ENCODE peak calls at places on chromosome 19, in nine cellular contexts. H, D, P, T, E, M, U, A and G are unnamed samples.

GRCh38 chr19:43467730-43468129 is 2.3 kb upstream of the LYPD3 start:
- DNase-seq in H (no peak), D (no peak), P (no peak), T (no peak), E (no peak), M (no peak), U (peak; percentile 70), A (no peak), G (no peak)

GRCh38 chr19:33456845-33457220 is 64.8 kb downstream of the PEPD start:
- DNase-seq in H (no peak), D (no peak), P (no peak), T (no peak), E (no peak), M (no peak), U (no peak), A (no peak), G (no peak)

GRCh38 chr19:18684642-18684993 is 1.1 kb downstream of the CRTC1 start:
- DNase-seq in H (no peak), D (no peak), P (no peak), T (no peak), E (no peak), M (no peak), U (no peak), A (no peak), G (no peak)

GRCh38 chr19:10086032-10086903 is at the start of gene SHFL:
- DNase-seq in H (peak; percentile 86), D (peak; percentile 75), P (no peak), T (peak; percentile 83), E (peak; percentile 44), M (no peak), U (peak; percentile 45), A (peak; percentile 20), G (peak; percentile 60)

GRCh38 chr19:6023085-6023682 is 45.2 kb upstream of the RANBP3 start:
- DNase-seq in H (no peak), D (no peak), P (no peak), T (no peak), E (no peak), M (no peak), U (peak; percentile 71), A (no peak), G (no peak)

GRCh38 chr19:5103061-5103701 is 134.3 kb downstream of the KDM4B start:
- DNase-seq in H (no peak), D (no peak), P (no peak), T (no peak), E (no peak), M (no peak), U (peak; percentile 12), A (peak; percentile 84), G (no peak)

GRCh38 chr19:57954996-57955395 is 7.5 kb upstream of the ZNF256 start:
- DNase-seq in H (no peak), D (no peak), P (no peak), T (no peak), E (no peak), M (no peak), U (no peak), A (no peak), G (no peak)

GRCh38 chr19:1875646-1876493 is 9.4 kb downstream of the ABHD17A start:
- DNase-seq in H (peak; percentile 82), D (peak; percentile 82), P (peak; percentile 68), T (peak; percentile 83), E (peak; percentile 91), M (peak; percentile 88), U (peak; percentile 83), A (peak; percentile 94), G (peak; percentile 89)

GRCh38 chr19:2083174-2083854 is 12.8 kb downstream of the MOB3A start:
- DNase-seq in H (peak; percentile 64), D (peak; percentile 57), P (no peak), T (peak; percentile 69), E (no peak), M (no peak), U (no peak), A (no peak), G (no peak)

GRCh38 chr19:3366104-3366760 is at the start of gene NFIC:
- DNase-seq in H (peak; percentile 10), D (peak; percentile 28), P (peak; percentile 51), T (peak; percentile 46), E (no peak), M (peak; percentile 71), U (peak; percentile 79), A (no peak), G (no peak)

GRCh38 chr19:29673451-29674371 is 8.4 kb downstream of the PLEKHF1 start:
- DNase-seq in H (no peak), D (no peak), P (no peak), T (no peak), E (no peak), M (no peak), U (no peak), A (no peak), G (no peak)

GRCh38 chr19:2113436-2114211 is 16.9 kb downstream of the IZUMO4 start:
- DNase-seq in H (no peak), D (no peak), P (no peak), T (no peak), E (no peak), M (no peak), U (no peak), A (no peak), G (no peak)

GRCh38 chr19:58021541-58022282 is 12.1 kb upstream of the ZSCAN1 start:
- DNase-seq in H (peak; percentile 5), D (no peak), P (no peak), T (peak; percentile 37), E (no peak), M (peak; percentile 25), U (peak; percentile 40), A (peak; percentile 39), G (no peak)

GRCh38 chr19:12098040-12098439 is 33.5 kb downstream of the ZNF844 start:
- DNase-seq in H (no peak), D (no peak), P (no peak), T (no peak), E (no peak), M (no peak), U (no peak), A (no peak), G (no peak)